ENCODE peak calls at places on chromosomes 5 and 9, in five cellular contexts. J is heart right ventricle; B is type B pancreatic cell; I is CD4-positive, alpha-beta T cell; O is upper lobe of right lung. F is an unnamed sample.

GRCh38 chr5:52864376-52864775 is 76.7 kb downstream of the ITGA1 start:
- DNase-seq in O (no peak), J (peak; percentile 18), B (no peak), I (no peak), F (no peak)

GRCh38 chr9:134010774-134011173 is 14.5 kb upstream of the BRD3OS start:
- DNase-seq in O (no peak), B (no peak), J (no peak), I (no peak), F (no peak)

GRCh38 chr5:953535-954449 is 54.8 kb upstream of the NKD2 start:
- DNase-seq in I (no peak), O (no peak), B (no peak), J (no peak), F (peak; percentile 74)

GRCh38 chr5:126694403-126694802 is 82.5 kb upstream of the LMNB1 start:
- DNase-seq in J (no peak), I (no peak), O (no peak), B (no peak), F (peak; percentile 6)

GRCh38 chr5:4883388-4883787 is 256.7 kb upstream of the ADAMTS16 start:
- DNase-seq in O (no peak), B (no peak), I (no peak), J (no peak), F (no peak)

GRCh38 chr5:153159611-153160010 is 330.9 kb upstream of the GRIA1 start:
- DNase-seq in J (no peak), B (no peak), O (no peak), I (no peak), F (no peak)

GRCh38 chr5:71907589-71908145 is 188.6 kb downstream of the CARTPT start:
- DNase-seq in B (no peak), I (no peak), J (no peak), O (no peak), F (no peak)

GRCh38 chr9:81162361-81162760 is 527.0 kb downstream of the TLE1 start:
- DNase-seq in I (no peak), O (no peak), J (no peak), B (no peak), F (no peak)

GRCh38 chr5:38616061-38616460 is 59.6 kb upstream of the LIFR start:
- DNase-seq in J (no peak), O (no peak), B (no peak), I (no peak), F (no peak)

GRCh38 chr5:38450627-38451371 is 105.6 kb downstream of the LIFR start:
- DNase-seq in I (no peak), B (no peak), O (no peak), J (no peak), F (peak; percentile 42)

GRCh38 chr5:40446910-40447309 is 232.8 kb upstream of the PTGER4 start:
- DNase-seq in J (no peak), O (no peak), I (no peak), B (no peak), F (no peak)

GRCh38 chr9:8858250-8859161 is 1058.9 kb upstream of the DMAC1 start:
- DNase-seq in J (no peak), I (no peak), B (peak; percentile 68), O (no peak), F (no peak)

GRCh38 chr5:144120781-144121180 is 49.7 kb downstream of the YIPF5 start:
- DNase-seq in J (no peak), I (no peak), O (no peak), B (no peak), F (no peak)

GRCh38 chr5:43231977-43232376 is 40.0 kb downstream of the NIM1K start:
- DNase-seq in I (no peak), B (no peak), O (no peak), J (no peak), F (no peak)
- TF ChIP-seq CTCF in I (no peak), B (no peak), O (peak; percentile 23), J (no peak), F (peak; percentile 29)

GRCh38 chr5:59351076-59351794 is 542.3 kb downstream of the PDE4D start:
- DNase-seq in I (no peak), B (no peak), J (peak; percentile 48), O (no peak), F (no peak)
- TF ChIP-seq CTCF in I (no peak), B (no peak), J (peak; percentile 5), O (peak; percentile 26), F (no peak)

GRCh38 chr5:90861843-90862586 is 303.4 kb downstream of the ADGRV1 start:
- DNase-seq in J (no peak), I (no peak), B (no peak), O (no peak), F (no peak)

GRCh38 chr5:90865194-90865593 is 306.6 kb downstream of the ADGRV1 start:
- DNase-seq in J (no peak), O (no peak), I (no peak), B (no peak), F (no peak)

GRCh38 chr5:90866915-90867715 is 308.5 kb downstream of the ADGRV1 start:
- DNase-seq in J (no peak), I (no peak), O (no peak), B (no peak), F (no peak)

GRCh38 chr5:90868799-90869198 is 310.2 kb downstream of the ADGRV1 start:
- DNase-seq in I (no peak), O (no peak), J (no peak), B (no peak), F (no peak)

DNA sequence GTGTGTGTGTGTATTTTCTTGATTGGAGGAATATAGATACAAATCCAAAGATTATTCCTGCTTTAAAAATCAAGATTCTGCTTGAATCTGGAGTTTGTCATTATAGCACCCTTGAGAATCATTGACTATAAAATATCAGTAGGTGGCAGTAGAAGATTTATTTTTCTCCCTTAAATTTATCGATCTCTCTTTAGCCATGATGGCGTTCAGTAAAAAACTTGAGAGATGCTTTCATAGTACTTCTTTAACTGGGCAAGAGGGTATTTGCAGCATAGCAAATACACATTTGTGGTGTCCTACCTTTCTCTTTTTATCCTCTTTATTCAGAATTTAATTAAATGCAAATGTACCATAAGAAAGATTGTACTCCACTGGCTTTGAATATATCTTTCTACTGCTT is 307.7 kb downstream of the ADGRV1 start:
- DNase-seq in J (no peak), I (no peak), B (no peak), O (no peak), F (no peak)
- TF ChIP-seq CTCF in J (peak; percentile 28), I (peak; percentile 43), B (peak; percentile 70), O (peak; percentile 56), F (peak; percentile 60)

DNA sequence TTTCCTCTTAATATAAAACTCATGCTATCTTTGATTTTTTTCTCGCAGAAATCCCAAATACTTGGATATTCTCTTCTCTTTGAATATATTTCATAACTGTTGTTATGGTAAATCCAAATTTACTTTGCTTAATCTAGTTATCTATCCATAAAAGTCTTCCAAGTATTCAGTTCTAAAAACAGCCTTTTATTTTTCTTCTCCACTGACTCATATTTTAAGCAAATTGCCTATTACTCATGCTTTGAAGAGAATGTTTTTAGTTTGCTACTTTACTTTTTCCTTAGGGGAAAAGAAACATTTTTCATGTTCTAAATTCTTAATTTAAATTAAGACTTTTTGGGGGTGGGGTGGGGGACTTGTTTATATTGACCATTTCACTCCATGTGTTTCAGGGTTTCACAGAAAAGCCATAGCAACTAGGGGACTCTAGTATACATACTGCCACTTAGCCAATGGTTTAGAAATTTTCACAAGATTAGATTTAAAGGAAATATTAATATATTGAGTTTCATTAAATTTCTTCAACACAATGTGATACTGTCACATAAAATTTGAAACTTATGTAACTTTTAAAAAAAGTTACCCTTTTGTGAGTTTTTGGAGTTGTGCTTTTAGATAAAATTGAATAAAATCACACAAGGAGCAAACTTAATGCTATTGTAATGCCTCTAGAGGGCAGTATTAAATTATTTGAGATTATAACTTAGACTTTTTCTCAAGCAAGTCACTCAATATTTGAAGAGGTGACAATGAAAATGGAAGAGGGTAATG is 545.8 kb upstream of the ARRDC3 start:
- DNase-seq in J (no peak), B (no peak), O (no peak), I (no peak), F (no peak)
- TF ChIP-seq CTCF in J (peak; percentile 21), B (peak; percentile 82), O (peak; percentile 54), I (peak; percentile 17), F (peak; percentile 68)

F was measured in osteocyte.